ENCODE peak calls at places on chromosomes 4 and X, in ten cellular contexts. G, U, Z, I, Q, O, B, W, A and L are unnamed samples.

GRCh38 chr4:151184523-151185458 is 85.4 kb downstream of the RPS3A start:
- DNase-seq in A (no peak), O (no peak), B (no peak), U (no peak), W (no peak), G (peak; percentile 83), I (no peak), Z (no peak), Q (no peak), L (no peak)

GRCh38 chr4:102601586-102602227 is 100.5 kb downstream of the NFKB1 start:
- DNase-seq in W (no peak), Z (no peak), G (no peak), U (no peak), B (no peak), O (no peak), Q (no peak), A (no peak), I (no peak), L (no peak)

GRCh38 chrX:109732319-109732779 is 708 bp downstream of the ACSL4 start:
- DNase-seq in A (peak; percentile 27), Q (no peak), Z (no peak), U (no peak), B (peak; percentile 22), G (peak; percentile 72), W (no peak), I (peak; percentile 6), O (no peak), L (peak; percentile 22)

GRCh38 chr4:33722800-33723511 is 2521.4 kb downstream of the ARAP2 start:
- DNase-seq in Z (no peak), A (no peak), B (no peak), O (no peak), G (peak; percentile 9), Q (no peak), U (no peak), I (no peak), W (no peak), L (no peak)

GRCh38 chr4:8260656-8261111 is 8.9 kb upstream of the HTRA3 start:
- DNase-seq in W (no peak), Z (no peak), A (no peak), O (no peak), G (peak; percentile 76), Q (no peak), B (no peak), I (no peak), U (peak; percentile 85), L (peak; percentile 41)

GRCh38 chrX:49876750-49877149 is 2.5 kb upstream of the USP27X start:
- DNase-seq in U (no peak), Z (peak; percentile 19), Q (no peak), W (no peak), I (peak; percentile 17), O (no peak), G (peak; percentile 7), A (no peak), B (peak; percentile 65), L (peak; percentile 51)

GRCh38 chr4:113083346-113083745 is 33.9 kb downstream of the ANK2 start:
- DNase-seq in B (no peak), I (no peak), G (no peak), U (no peak), A (no peak), Z (no peak), O (no peak), Q (no peak), W (no peak), L (no peak)

GRCh38 chr4:111788046-111788642 is 357.1 kb upstream of the FAM241A start:
- DNase-seq in U (no peak), O (peak; percentile 65), A (peak; percentile 67), Q (no peak), G (no peak), B (no peak), W (no peak), I (peak; percentile 16), Z (no peak), L (peak; percentile 86)

GRCh38 chrX:24380273-24381036 is 20.0 kb downstream of the SUPT20HL1 start:
- DNase-seq in G (no peak), I (no peak), Q (no peak), U (no peak), W (no peak), B (no peak), Z (no peak), O (no peak), A (no peak), L (no peak)

GRCh38 chrX:39886282-39886681 is 211.5 kb downstream of the BCOR start:
- DNase-seq in I (no peak), U (no peak), Q (no peak), B (no peak), A (no peak), G (no peak), O (no peak), W (no peak), Z (no peak), L (no peak)

GRCh38 chr4:21304061-21304541 is 603.8 kb downstream of the PACRGL start:
- DNase-seq in I (peak; percentile 64), U (peak; percentile 16), G (no peak), W (no peak), O (peak; percentile 73), Q (no peak), A (peak; percentile 80), Z (no peak), B (no peak), L (peak; percentile 86)

GRCh38 chrX:123860983-123861382 is 1.1 kb downstream of the XIAP start:
- DNase-seq in U (no peak), I (no peak), G (no peak), Z (no peak), O (no peak), W (no peak), B (no peak), Q (no peak), A (no peak), L (no peak)

GRCh38 chr4:163679189-163679588 is 184.7 kb downstream of the TMA16 start:
- DNase-seq in G (no peak), W (no peak), B (no peak), O (no peak), I (no peak), Z (no peak), A (no peak), Q (no peak), U (no peak), L (peak; percentile 19)
- TF ChIP-seq CTCF in G (peak; percentile 42), W (no peak), B (no peak), O (no peak), I (no peak), Z (no peak), A (peak; percentile 35), Q (no peak), U (no peak), L (peak; percentile 31)

GRCh38 chrX:19659929-19660328 is 144.6 kb upstream of the MAP3K15 start:
- DNase-seq in Q (no peak), A (no peak), B (no peak), O (no peak), I (no peak), G (no peak), W (no peak), U (no peak), Z (no peak), L (no peak)
- TF ChIP-seq CTCF in Q (no peak), A (peak; percentile 21), B (no peak), O (no peak), I (no peak), G (no peak), W (no peak), U (no peak), Z (no peak), L (no peak)

GRCh38 chrX:150766351-150767044 is 73.3 kb downstream of the MTMR1 start:
- DNase-seq in O (no peak), W (no peak), Z (no peak), I (no peak), A (peak; percentile 54), B (peak; percentile 23), Q (no peak), U (no peak), G (no peak), L (peak; percentile 28)
- TF ChIP-seq CTCF in O (no peak), W (no peak), Z (no peak), I (no peak), A (peak; percentile 43), B (no peak), Q (no peak), U (no peak), G (no peak), L (peak; percentile 55)

GRCh38 chrX:153782324-153782723 is 1.5 kb downstream of the SRPK3 start:
- DNase-seq in Q (no peak), W (no peak), U (no peak), B (no peak), I (no peak), Z (no peak), G (no peak), A (peak; percentile 56), O (peak; percentile 48), L (peak; percentile 56)
- TF ChIP-seq CTCF in Q (no peak), W (no peak), U (no peak), B (peak; percentile 9), I (no peak), Z (no peak), G (no peak), A (peak; percentile 45), O (no peak), L (peak; percentile 61)

GRCh38 chr4:15777697-15778096 is 431 bp upstream of the CD38 start:
- DNase-seq in Q (no peak), Z (no peak), U (no peak), A (no peak), O (no peak), I (no peak), W (no peak), B (no peak), G (no peak), L (no peak)

GRCh38 chr4:15778191-15778741 is at the start of gene CD38:
- DNase-seq in U (no peak), I (peak; percentile 24), A (peak; percentile 60), O (peak; percentile 35), G (no peak), Q (no peak), Z (no peak), W (peak; percentile 29), B (peak; percentile 79), L (peak; percentile 64)

GRCh38 chr4:15779789-15780188 is 1.7 kb downstream of the CD38 start:
- DNase-seq in B (no peak), Q (no peak), G (no peak), O (no peak), A (no peak), U (no peak), Z (no peak), I (no peak), W (no peak), L (no peak)

GRCh38 chr4:15778742-15779231 is 659 bp downstream of the CD38 start:
- DNase-seq in U (no peak), Q (no peak), W (peak; percentile 31), G (peak; percentile 44), A (peak; percentile 38), O (peak; percentile 16), B (peak; percentile 69), Z (peak; percentile 57), I (peak; percentile 7), L (peak; percentile 53)

GRCh38 chr4:15779336-15779735 is 1.2 kb downstream of the CD38 start:
- DNase-seq in B (no peak), W (peak; percentile 83), U (peak; percentile 48), A (peak; percentile 51), Q (peak; percentile 60), Z (no peak), O (peak; percentile 43), G (peak; percentile 59), I (peak; percentile 30), L (peak; percentile 81)
- TF ChIP-seq CTCF in B (no peak), W (no peak), U (no peak), A (peak; percentile 53), Q (peak; percentile 9), Z (no peak), O (no peak), G (peak; percentile 51), I (no peak), L (peak; percentile 57)